ENCODE peak calls at places on chromosomes 5 and 9, in eight cellular contexts. H is DMS53, E is IMR-90, S is heart left ventricle, P is pancreas, M is AG20443, R is LHCN-M2, A is left lung. W is an unnamed sample.

GRCh38 chr9:34381323-34381722 is 4.6 kb upstream of the MYORG start:
- DNase-seq in H (peak; percentile 30), E (no peak), S (no peak), P (peak; percentile 28), M (no peak), R (no peak), A (no peak), W (no peak)

GRCh38 chr9:7901676-7902075 is 102.1 kb upstream of the DMAC1 start:
- DNase-seq in H (no peak), E (no peak), S (no peak), P (no peak), M (no peak), R (no peak), A (no peak), W (no peak)

GRCh38 chr9:76472925-76473324 is 13.9 kb downstream of the GCNT1 start:
- DNase-seq in H (no peak), E (no peak), S (no peak), P (no peak), M (no peak), R (no peak), A (no peak), W (no peak)

GRCh38 chr9:136486823-136487620 is 4.2 kb upstream of the SEC16A start:
- DNase-seq in H (no peak), E (no peak), S (no peak), P (no peak), M (no peak), R (no peak), A (peak; percentile 73), W (no peak)

GRCh38 chr5:158013939-158014338 is 155.0 kb upstream of the CLINT1 start:
- DNase-seq in H (peak; percentile 69), E (peak; percentile 12), S (no peak), P (peak; percentile 18), M (peak; percentile 83), R (peak; percentile 2), A (no peak), W (no peak)

GRCh38 chr5:141366016-141366896 is 2.3 kb downstream of the PCDHGA5 start:
- DNase-seq in H (no peak), E (no peak), S (no peak), P (no peak), M (no peak), R (no peak), A (no peak), W (no peak)

GRCh38 chr5:35924950-35925722 is 13.3 kb downstream of the CAPSL start:
- DNase-seq in H (peak; percentile 89), E (peak; percentile 74), S (peak; percentile 39), P (peak; percentile 28), M (peak; percentile 89), R (peak; percentile 68), A (peak; percentile 89), W (peak; percentile 75)

GRCh38 chr5:177513500-177513899 is 3.3 kb downstream of the DDX41 start:
- DNase-seq in H (no peak), E (no peak), S (no peak), P (no peak), M (no peak), R (no peak), A (no peak), W (no peak)

GRCh38 chr9:112140936-112141335 is 34.2 kb downstream of the SUSD1 start:
- DNase-seq in H (no peak), E (peak; percentile 22), S (no peak), P (no peak), M (no peak), R (no peak), A (no peak), W (no peak)

GRCh38 chr9:113541019-113541900 is 77.7 kb downstream of the RGS3 start:
- DNase-seq in H (peak; percentile 36), E (peak; percentile 55), S (peak; percentile 47), P (peak; percentile 73), M (peak; percentile 65), R (peak; percentile 60), A (no peak), W (no peak)